ENCODE peak calls at places on chromosomes 4 and X, in six cellular contexts. One of them, this sample, is unnamed.

GRCh38 chrX:139559383-139560042 is 29.0 kb downstream of the F9 start:
- DNase-seq in germinal center: peak; percentile 4
- DNase-seq in heart left ventricle: no peak
- DNase-seq in heart right ventricle: no peak
- DNase-seq in lower lobe of right lung: no peak
- DNase-seq in iris pigment epithelial cell: peak; percentile 63
- DNase-seq in this sample: peak; percentile 68

GRCh38 chr4:89894654-89895652 is at the start of gene MMRN1:
- DNase-seq in germinal center: no peak
- DNase-seq in heart left ventricle: no peak
- DNase-seq in heart right ventricle: no peak
- DNase-seq in lower lobe of right lung: no peak
- DNase-seq in iris pigment epithelial cell: no peak
- DNase-seq in this sample: no peak

GRCh38 chr4:185238261-185238681 is 28.9 kb downstream of the SNX25 start:
- DNase-seq in germinal center: no peak
- DNase-seq in heart left ventricle: no peak
- DNase-seq in heart right ventricle: no peak
- DNase-seq in lower lobe of right lung: no peak
- DNase-seq in iris pigment epithelial cell: peak; percentile 83
- DNase-seq in this sample: no peak

GRCh38 chr4:8653326-8654000 is 60.9 kb downstream of the CPZ start:
- DNase-seq in germinal center: no peak
- DNase-seq in heart left ventricle: no peak
- DNase-seq in heart right ventricle: no peak
- DNase-seq in lower lobe of right lung: no peak
- DNase-seq in iris pigment epithelial cell: no peak
- DNase-seq in this sample: no peak

GRCh38 chrX:106912864-106913263 is 7.3 kb upstream of the CLDN2 start:
- DNase-seq in germinal center: no peak
- DNase-seq in heart left ventricle: no peak
- DNase-seq in heart right ventricle: no peak
- DNase-seq in lower lobe of right lung: no peak
- DNase-seq in iris pigment epithelial cell: peak; percentile 56
- DNase-seq in this sample: peak; percentile 55

GRCh38 chr4:146959692-146960091 is 14.0 kb upstream of the TTC29 start:
- DNase-seq in germinal center: no peak
- DNase-seq in heart left ventricle: no peak
- DNase-seq in heart right ventricle: no peak
- DNase-seq in lower lobe of right lung: no peak
- DNase-seq in iris pigment epithelial cell: no peak
- DNase-seq in this sample: peak; percentile 21

GRCh38 chr4:72924814-72925213 is 144.7 kb downstream of the COX18 start:
- DNase-seq in germinal center: no peak
- DNase-seq in heart left ventricle: no peak
- DNase-seq in heart right ventricle: no peak
- DNase-seq in lower lobe of right lung: no peak
- DNase-seq in iris pigment epithelial cell: no peak
- DNase-seq in this sample: no peak

GRCh38 chr4:128241425-128241913 is 46.1 kb downstream of the PGRMC2 start:
- DNase-seq in germinal center: no peak
- DNase-seq in heart left ventricle: no peak
- DNase-seq in heart right ventricle: no peak
- DNase-seq in lower lobe of right lung: no peak
- DNase-seq in iris pigment epithelial cell: peak; percentile 96
- DNase-seq in this sample: peak; percentile 98

GRCh38 chr4:55722132-55722531 is 86.0 kb upstream of the NMU start:
- DNase-seq in germinal center: no peak
- DNase-seq in heart left ventricle: no peak
- DNase-seq in heart right ventricle: no peak
- DNase-seq in lower lobe of right lung: no peak
- DNase-seq in iris pigment epithelial cell: no peak
- DNase-seq in this sample: no peak

GRCh38 chr4:40848981-40849380 is 99.2 kb downstream of the NSUN7 start:
- DNase-seq in germinal center: no peak
- DNase-seq in heart left ventricle: no peak
- DNase-seq in heart right ventricle: no peak
- DNase-seq in lower lobe of right lung: no peak
- DNase-seq in iris pigment epithelial cell: peak; percentile 51
- DNase-seq in this sample: peak; percentile 19

GRCh38 chrX:29024813-29025342 is 437.6 kb downstream of the IL1RAPL1 start:
- DNase-seq in germinal center: no peak
- DNase-seq in heart left ventricle: no peak
- DNase-seq in heart right ventricle: no peak
- DNase-seq in lower lobe of right lung: no peak
- DNase-seq in iris pigment epithelial cell: peak; percentile 45
- DNase-seq in this sample: peak; percentile 60

GRCh38 chr4:19614171-19614570 is 637.5 kb upstream of the SLIT2 start:
- DNase-seq in germinal center: no peak
- DNase-seq in heart left ventricle: no peak
- DNase-seq in heart right ventricle: no peak
- DNase-seq in lower lobe of right lung: no peak
- DNase-seq in iris pigment epithelial cell: peak; percentile 23
- DNase-seq in this sample: peak; percentile 69

GRCh38 chr4:22237155-22237751 is 278.6 kb downstream of the ADGRA3 start:
- DNase-seq in germinal center: no peak
- DNase-seq in heart left ventricle: no peak
- DNase-seq in heart right ventricle: peak; percentile 15
- DNase-seq in lower lobe of right lung: peak; percentile 44
- DNase-seq in iris pigment epithelial cell: no peak
- DNase-seq in this sample: peak; percentile 48

GRCh38 chrX:129759576-129760061 is 20.1 kb upstream of the SASH3 start:
- DNase-seq in germinal center: no peak
- DNase-seq in heart left ventricle: no peak
- DNase-seq in heart right ventricle: peak; percentile 30
- DNase-seq in lower lobe of right lung: peak; percentile 60
- DNase-seq in iris pigment epithelial cell: peak; percentile 86
- DNase-seq in this sample: peak; percentile 67

GRCh38 chr4:67587156-67587555 is 28.6 kb downstream of the STAP1 start:
- DNase-seq in germinal center: no peak
- DNase-seq in heart left ventricle: no peak
- DNase-seq in heart right ventricle: no peak
- DNase-seq in lower lobe of right lung: no peak
- DNase-seq in iris pigment epithelial cell: no peak
- DNase-seq in this sample: no peak

GRCh38 chr4:118967393-118967792 is 78.7 kb downstream of the SYNPO2 start:
- DNase-seq in germinal center: no peak
- DNase-seq in heart left ventricle: no peak
- DNase-seq in heart right ventricle: no peak
- DNase-seq in lower lobe of right lung: no peak
- DNase-seq in iris pigment epithelial cell: peak; percentile 85
- DNase-seq in this sample: peak; percentile 36

GRCh38 chr4:25500626-25501318 is 123.7 kb downstream of the ANAPC4 start:
- DNase-seq in germinal center: no peak
- DNase-seq in heart left ventricle: no peak
- DNase-seq in heart right ventricle: no peak
- DNase-seq in lower lobe of right lung: no peak
- DNase-seq in iris pigment epithelial cell: no peak
- DNase-seq in this sample: no peak

GRCh38 chr4:73844352-73844751 is 7.9 kb downstream of the CXCL6 start:
- DNase-seq in germinal center: no peak
- DNase-seq in heart left ventricle: no peak
- DNase-seq in heart right ventricle: no peak
- DNase-seq in lower lobe of right lung: no peak
- DNase-seq in iris pigment epithelial cell: peak; percentile 91
- DNase-seq in this sample: peak; percentile 93

GRCh38 chrX:65745992-65746391 is 78.5 kb downstream of the MSN start:
- DNase-seq in germinal center: no peak
- DNase-seq in heart left ventricle: no peak
- DNase-seq in heart right ventricle: no peak
- DNase-seq in lower lobe of right lung: no peak
- DNase-seq in iris pigment epithelial cell: no peak
- DNase-seq in this sample: peak; percentile 24

GRCh38 chr4:37685726-37686372 is 327 bp downstream of the RELL1 start:
- DNase-seq in germinal center: peak; percentile 31
- DNase-seq in heart left ventricle: no peak
- DNase-seq in heart right ventricle: peak; percentile 69
- DNase-seq in lower lobe of right lung: no peak
- DNase-seq in iris pigment epithelial cell: peak; percentile 37
- DNase-seq in this sample: peak; percentile 34

GRCh38 chr4:100929753-100930152 is 411.9 kb upstream of the EMCN start:
- DNase-seq in germinal center: no peak
- DNase-seq in heart left ventricle: no peak
- DNase-seq in heart right ventricle: no peak
- DNase-seq in lower lobe of right lung: no peak
- DNase-seq in iris pigment epithelial cell: no peak
- DNase-seq in this sample: no peak

GRCh38 chrX:112687189-112687691 is 7.5 kb upstream of the LHFPL1 start:
- DNase-seq in germinal center: no peak
- DNase-seq in heart left ventricle: no peak
- DNase-seq in heart right ventricle: no peak
- DNase-seq in lower lobe of right lung: no peak
- DNase-seq in iris pigment epithelial cell: peak; percentile 2
- DNase-seq in this sample: no peak

GRCh38 chr4:104815593-104816156 is 321.0 kb upstream of the CXXC4 start:
- DNase-seq in germinal center: peak; percentile 6
- DNase-seq in heart left ventricle: no peak
- DNase-seq in heart right ventricle: no peak
- DNase-seq in lower lobe of right lung: no peak
- DNase-seq in iris pigment epithelial cell: peak; percentile 16
- DNase-seq in this sample: peak; percentile 46

GRCh38 chrX:9476810-9477575 is 12.1 kb downstream of the TBL1X start:
- DNase-seq in germinal center: no peak
- DNase-seq in heart left ventricle: no peak
- DNase-seq in heart right ventricle: no peak
- DNase-seq in lower lobe of right lung: no peak
- DNase-seq in iris pigment epithelial cell: no peak
- DNase-seq in this sample: no peak

GRCh38 chr4:83340692-83341343 is 6.2 kb upstream of the HPSE start:
- DNase-seq in germinal center: no peak
- DNase-seq in heart left ventricle: no peak
- DNase-seq in heart right ventricle: no peak
- DNase-seq in lower lobe of right lung: no peak
- DNase-seq in iris pigment epithelial cell: no peak
- DNase-seq in this sample: no peak

GRCh38 chrX:39653656-39654055 is 444.1 kb downstream of the BCOR start:
- DNase-seq in germinal center: no peak
- DNase-seq in heart left ventricle: no peak
- DNase-seq in heart right ventricle: no peak
- DNase-seq in lower lobe of right lung: no peak
- DNase-seq in iris pigment epithelial cell: no peak
- DNase-seq in this sample: no peak

GRCh38 chr4:83002329-83002728 is 8.3 kb downstream of the LIN54 start:
- DNase-seq in germinal center: no peak
- DNase-seq in heart left ventricle: no peak
- DNase-seq in heart right ventricle: no peak
- DNase-seq in lower lobe of right lung: no peak
- DNase-seq in iris pigment epithelial cell: no peak
- DNase-seq in this sample: no peak